ENCODE peak calls at places on chromosomes 12 and 14, in ten cellular contexts. I is GM10248; U is CD4-positive, alpha-beta T cell; W is PC-3; X is fibroblast of the aortic adventitia; M is Calu3; E is endothelial cell; C is A549; Q is fibroblast of lung; N is psoas muscle. T is an unnamed sample.

GRCh38 chr14:56821807-56822615 is 11.7 kb upstream of the OTX2 start:
- DNase-seq in I (no peak), U (no peak), W (peak; percentile 84), X (no peak), M (peak; percentile 36), E (no peak), C (no peak), Q (no peak), N (no peak), T (no peak)

GRCh38 chr12:98939350-98939749 is 294.3 kb downstream of the APAF1 start:
- DNase-seq in I (no peak), U (no peak), W (peak; percentile 42), X (peak; percentile 50), M (no peak), E (peak; percentile 33), C (no peak), Q (peak; percentile 43), N (no peak), T (no peak)

GRCh38 chr14:95337052-95337595 is 17.4 kb upstream of the CLMN start:
- DNase-seq in I (no peak), U (no peak), W (no peak), X (no peak), M (no peak), E (no peak), C (no peak), Q (no peak), N (no peak), T (no peak)

GRCh38 chr12:46107591-46107990 is 117.2 kb upstream of the SCAF11 start:
- DNase-seq in I (no peak), U (no peak), W (no peak), X (no peak), M (no peak), E (no peak), C (no peak), Q (no peak), N (no peak), T (no peak)

GRCh38 chr12:4526923-4527546 is 11.7 kb upstream of the RAD51AP1 start:
- DNase-seq in I (no peak), U (no peak), W (peak; percentile 31), X (peak; percentile 34), M (no peak), E (no peak), C (no peak), Q (peak; percentile 45), N (no peak), T (no peak)

GRCh38 chr14:49019467-49020100 is 566.6 kb downstream of the RPS29 start:
- DNase-seq in I (no peak), U (no peak), W (no peak), X (no peak), M (no peak), E (no peak), C (no peak), Q (no peak), N (no peak), T (no peak)

GRCh38 chr14:92122351-92122677 is 545 bp downstream of the CPSF2 start:
- DNase-seq in I (peak; percentile 29), U (no peak), W (peak; percentile 7), X (peak; percentile 37), M (no peak), E (no peak), C (peak; percentile 10), Q (peak; percentile 41), N (no peak), T (no peak)

GRCh38 chr12:11941601-11942360 is 129.0 kb upstream of the BCL2L14 start:
- DNase-seq in I (no peak), U (no peak), W (peak; percentile 92), X (peak; percentile 93), M (peak; percentile 32), E (no peak), C (no peak), Q (peak; percentile 82), N (no peak), T (no peak)

GRCh38 chr12:62581288-62582064 is 114.8 kb downstream of the MON2 start:
- DNase-seq in I (peak; percentile 48), U (no peak), W (peak; percentile 65), X (peak; percentile 86), M (no peak), E (no peak), C (peak; percentile 40), Q (peak; percentile 79), N (no peak), T (peak; percentile 54)

GRCh38 chr12:64801381-64801780 is 23.1 kb upstream of the TBC1D30 start:
- DNase-seq in I (no peak), U (no peak), W (peak; percentile 68), X (no peak), M (no peak), E (no peak), C (peak; percentile 44), Q (peak; percentile 18), N (no peak), T (no peak)

GRCh38 chr12:64890873-64891468 is 66.5 kb downstream of the TBC1D30 start:
- DNase-seq in I (peak; percentile 48), U (no peak), W (peak; percentile 88), X (peak; percentile 81), M (peak; percentile 19), E (no peak), C (peak; percentile 44), Q (peak; percentile 77), N (no peak), T (peak; percentile 19)

GRCh38 chr12:57902371-57903042 is 38.9 kb upstream of the ATP23 start:
- DNase-seq in I (no peak), U (no peak), W (no peak), X (no peak), M (no peak), E (no peak), C (no peak), Q (no peak), N (no peak), T (no peak)

GRCh38 chr14:63663428-63664142 is 21.9 kb upstream of the WDR89 start:
- DNase-seq in I (no peak), U (no peak), W (no peak), X (no peak), M (peak; percentile 76), E (no peak), C (no peak), Q (no peak), N (no peak), T (no peak)

DNA sequence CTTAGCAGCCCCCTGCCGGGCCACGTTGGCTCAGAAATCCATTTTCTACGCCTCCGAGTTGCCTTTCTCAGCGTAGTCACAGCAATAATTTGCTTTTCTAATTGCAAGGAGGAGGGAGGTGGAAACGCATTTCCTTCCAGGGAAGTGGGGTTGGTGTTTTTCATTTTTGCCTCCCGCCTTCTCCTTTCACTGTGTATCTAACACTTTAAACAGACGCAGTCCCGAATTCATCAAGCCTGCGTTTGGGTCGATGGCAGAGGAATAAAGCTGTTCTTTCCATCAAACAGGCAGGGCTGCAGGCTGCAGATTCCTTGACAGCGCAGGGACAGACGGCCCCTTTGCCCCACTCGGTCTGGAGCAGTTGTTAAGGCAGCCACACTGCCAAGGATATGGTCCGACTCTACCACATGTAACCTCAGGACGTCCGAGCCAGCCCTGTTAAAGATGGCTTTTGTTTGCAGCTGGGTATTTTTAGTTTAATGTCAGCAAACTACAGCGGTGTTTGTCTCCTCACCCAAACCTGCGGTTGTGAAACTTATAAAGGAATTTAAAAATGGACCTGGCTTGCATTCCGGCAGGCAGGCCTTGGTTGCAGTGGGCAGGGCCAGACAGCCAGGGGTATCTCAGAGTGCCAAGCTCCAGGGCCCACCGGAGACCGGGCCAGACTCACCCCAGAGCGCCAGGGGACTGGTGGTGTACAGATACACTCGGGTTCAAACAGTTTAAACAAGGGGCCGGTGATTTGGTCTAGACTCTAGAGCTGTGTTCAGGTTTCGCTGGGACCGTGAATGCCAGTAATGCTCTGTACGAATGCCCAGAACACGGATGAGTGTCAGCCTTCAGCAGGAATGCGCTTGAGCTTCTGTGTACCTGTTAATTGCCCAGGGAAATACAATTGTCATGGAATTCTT is 2.2 kb downstream of the CHST11 start:
- DNase-seq in I (no peak), U (no peak), W (no peak), X (peak; percentile 53), M (no peak), E (no peak), C (peak; percentile 19), Q (no peak), N (no peak), T (no peak)
- TF ChIP-seq CTCF in I (no peak), U (no peak), W (no peak), X (no peak), M (no peak), E (no peak), C (no peak), Q (no peak), N (no peak), T (no peak)

DNA sequence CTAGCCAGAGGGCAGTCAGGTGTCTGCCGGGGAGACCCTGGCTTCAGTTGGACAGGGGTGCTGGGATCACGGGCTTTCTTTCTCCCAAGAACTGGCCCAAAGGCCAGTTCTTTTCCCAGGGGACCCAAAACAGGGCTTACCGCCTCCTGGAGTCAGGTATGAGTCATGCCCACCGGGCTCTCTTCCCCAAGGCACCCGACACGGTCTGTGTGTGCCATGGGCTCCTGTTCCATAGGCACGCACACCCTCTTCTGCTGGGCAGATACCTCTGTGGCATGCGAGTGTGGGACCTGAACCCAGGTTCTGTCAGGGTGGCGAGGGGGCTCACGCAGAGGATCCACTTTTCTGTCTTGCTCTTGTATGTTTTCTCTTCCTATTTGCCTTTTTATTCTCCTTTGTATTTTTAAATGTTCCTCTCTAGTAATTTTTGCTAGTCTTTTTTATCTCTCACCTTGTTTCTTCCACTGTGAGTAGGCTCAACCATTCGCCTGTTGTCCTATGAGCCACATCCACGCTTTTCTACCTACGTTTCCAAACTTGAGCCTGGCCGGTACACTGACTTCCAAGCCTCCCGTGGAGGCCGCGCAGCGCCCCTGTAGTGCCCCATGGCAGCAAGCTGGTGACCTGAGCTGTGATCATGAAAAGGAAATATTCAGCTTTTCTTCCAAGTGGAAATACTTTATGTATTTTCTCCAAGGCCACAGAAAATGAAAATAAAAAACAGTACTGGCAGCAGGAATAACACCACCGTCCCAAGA is 362.2 kb downstream of the CACNA1C start:
- DNase-seq in I (no peak), U (no peak), W (peak; percentile 15), X (peak; percentile 23), M (no peak), E (no peak), C (no peak), Q (no peak), N (no peak), T (no peak)
- TF ChIP-seq CTCF in I (no peak), U (no peak), W (peak; percentile 8), X (no peak), M (no peak), E (no peak), C (no peak), Q (no peak), N (no peak), T (no peak)

GRCh38 chr14:50260511-50260910 is 29.1 kb upstream of the SOS2 start:
- DNase-seq in I (peak; percentile 41), U (no peak), W (peak; percentile 71), X (peak; percentile 65), M (peak; percentile 12), E (peak; percentile 16), C (no peak), Q (peak; percentile 72), N (no peak), T (peak; percentile 19)
- TF ChIP-seq CTCF in I (peak; percentile 53), U (peak; percentile 53), W (peak; percentile 72), X (peak; percentile 70), M (peak; percentile 37), E (peak; percentile 45), C (peak; percentile 41), Q (peak; percentile 58), N (peak; percentile 37), T (peak; percentile 61)

DNA sequence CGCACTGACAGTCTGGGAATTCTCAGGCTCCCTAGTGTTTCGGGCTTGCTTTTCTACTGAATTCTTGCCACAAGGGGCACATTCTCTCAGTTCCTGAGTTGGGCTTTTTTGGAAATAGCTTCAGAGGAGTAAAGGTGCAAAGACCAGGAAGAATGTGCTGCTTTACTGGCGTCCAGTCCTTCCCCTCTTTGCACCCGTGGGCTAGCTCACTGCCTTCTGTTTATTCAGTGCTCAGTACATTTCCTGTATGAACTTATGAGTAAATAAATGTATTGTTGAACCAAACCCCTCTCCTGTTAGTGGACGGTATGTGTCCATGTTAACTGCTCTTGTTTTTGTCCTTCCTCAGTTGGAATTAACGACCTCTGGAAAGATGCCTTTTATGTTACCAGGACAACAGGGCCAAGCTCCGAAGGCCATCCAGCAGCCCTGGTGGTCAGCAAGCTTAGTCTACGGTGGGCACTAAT is 24.0 kb downstream of the GSG1 start:
- DNase-seq in I (no peak), U (no peak), W (peak; percentile 30), X (no peak), M (no peak), E (no peak), C (no peak), Q (no peak), N (no peak), T (no peak)
- TF ChIP-seq CTCF in I (no peak), U (no peak), W (peak; percentile 25), X (no peak), M (no peak), E (peak; percentile 61), C (no peak), Q (no peak), N (no peak), T (no peak)